ENCODE peak calls at places on chromosomes 6 and 20, in four cellular contexts. O, J, U and Q are unnamed samples.

GRCh38 chr6:166076625-166077024 is 91.0 kb downstream of the TBXT start:
- DNase-seq in U (no peak), J (no peak), O (no peak), Q (no peak)

GRCh38 chr20:47440857-47441773 is 60.6 kb upstream of the NCOA3 start:
- DNase-seq in J (peak; percentile 51), O (no peak), U (no peak), Q (no peak)

GRCh38 chr6:136846046-136846445 is 23.7 kb downstream of the PEX7 start:
- DNase-seq in O (no peak), J (peak; percentile 80), U (no peak), Q (peak; percentile 88)

GRCh38 chr6:17665132-17665531 is 41.6 kb downstream of the NUP153 start:
- DNase-seq in U (no peak), O (no peak), J (no peak), Q (no peak)

GRCh38 chr20:36275441-36276189 is 30.5 kb upstream of the DLGAP4 start:
- DNase-seq in O (no peak), J (no peak), U (no peak), Q (no peak)

GRCh38 chr6:127518710-127519468 is at the start of gene MTCL3:
- DNase-seq in U (no peak), J (peak; percentile 63), O (no peak), Q (peak; percentile 72)

GRCh38 chr6:37433657-37434271 is 743 bp downstream of the CMTR1 start:
- DNase-seq in O (no peak), U (no peak), J (peak; percentile 12), Q (peak; percentile 30)

GRCh38 chr6:11727995-11728961 is 50.3 kb downstream of the ADTRP start:
- DNase-seq in O (no peak), U (no peak), J (no peak), Q (no peak)

GRCh38 chr6:40968620-40969145 is 70.3 kb downstream of the UNC5CL start:
- DNase-seq in O (no peak), U (no peak), J (no peak), Q (no peak)

GRCh38 chr20:23245553-23246128 is 105.0 kb upstream of the NXT1 start:
- DNase-seq in U (peak; percentile 79), O (no peak), J (peak; percentile 33), Q (peak; percentile 75)
- H3K4me3 ChIP-seq in U (no peak overlapping the region), O (no peak overlapping the region), J (no peak overlapping the region), Q (no peak overlapping the region)

GRCh38 chr20:58111340-58112016 is 117.0 kb downstream of the ANKRD60 start:
- DNase-seq in O (no peak), U (no peak), J (no peak), Q (no peak)
- TF ChIP-seq CTCF in O (no peak), U (no peak), J (no peak), Q (no peak)

GRCh38 chr6:32068867-32069266 is 30.7 kb downstream of the CYP21A2 start:
- DNase-seq in U (no peak), O (no peak), J (no peak), Q (no peak)
- H3K4me3 ChIP-seq in U (no peak overlapping the region), O (no peak overlapping the region), J (no peak overlapping the region), Q (no peak overlapping the region)

DNA sequence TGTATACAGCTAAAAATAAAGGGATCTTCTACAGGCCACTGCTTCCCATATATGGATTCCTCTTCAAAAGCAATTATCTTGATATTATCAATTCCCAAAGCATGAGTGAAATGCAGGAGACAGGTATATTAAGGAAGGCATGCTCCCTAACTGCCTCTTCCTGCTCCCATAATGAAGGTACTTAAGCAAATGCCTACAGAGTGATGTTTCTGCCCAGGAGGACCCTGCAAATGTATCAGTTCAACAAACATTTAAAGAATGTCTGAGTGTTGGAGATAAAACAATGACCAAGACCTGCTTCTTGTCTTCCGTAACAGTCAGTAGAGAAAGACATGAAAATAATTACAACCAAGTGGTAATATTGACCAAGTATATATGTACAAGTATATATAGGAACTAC is 4.2 kb downstream of the UBE2J1 start:
- DNase-seq in U (no peak), J (peak; percentile 18), O (no peak), Q (peak; percentile 38)
- TF ChIP-seq CTCF in U (no peak), J (no peak), O (no peak), Q (no peak)

DNA sequence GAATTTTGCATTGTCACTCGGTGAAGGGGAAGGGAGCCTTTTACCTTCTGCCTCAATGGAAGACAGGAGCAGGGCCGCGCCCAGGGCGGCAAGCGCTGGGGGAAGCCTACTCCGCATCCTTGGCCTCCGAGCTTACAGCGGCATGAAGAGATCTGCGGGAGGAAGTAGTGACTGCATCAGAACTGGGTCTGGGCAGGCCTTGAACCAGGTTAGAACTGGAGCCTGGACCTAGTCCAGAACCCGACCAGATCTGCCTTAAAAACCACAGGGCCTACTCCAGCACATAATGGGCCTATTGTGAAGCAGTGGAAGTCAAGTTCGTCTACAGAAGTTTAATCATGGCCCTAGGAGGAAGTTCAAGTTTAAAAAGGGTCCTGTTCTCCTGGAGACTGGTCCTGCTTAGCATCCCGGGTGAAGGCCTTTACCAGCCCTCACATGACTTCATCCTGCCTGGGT is 3.1 kb downstream of the COL12A1 start:
- DNase-seq in U (no peak), J (peak; percentile 46), O (no peak), Q (no peak)
- H3K4me3 ChIP-seq in U (no peak overlapping the region), J (peak overlapping the region; percentile 35), O (no peak overlapping the region), Q (peak overlapping the region; percentile 60)

GRCh38 chr6:31730631-31731086 is 1.6 kb upstream of the DDAH2 start:
- DNase-seq in U (no peak), J (no peak), O (no peak), Q (no peak)

GRCh38 chr6:31729979-31730630 is 1.0 kb upstream of the DDAH2 start:
- DNase-seq in J (peak; percentile 85), O (no peak), U (peak; percentile 88), Q (peak; percentile 88)

GRCh38 chr6:31727717-31728671 is 1.1 kb downstream of the DDAH2 start:
- DNase-seq in J (no peak), O (no peak), U (no peak), Q (no peak)

GRCh38 chr6:31729515-31729978 is 448 bp upstream of the DDAH2 start:
- DNase-seq in J (peak; percentile 79), O (no peak), U (peak; percentile 94), Q (peak; percentile 91)

GRCh38 chr6:31728767-31729514 is at the start of gene DDAH2:
- DNase-seq in J (no peak), O (no peak), U (peak; percentile 59), Q (no peak)
- TF ChIP-seq CTCF in J (no peak), O (peak; percentile 78), U (peak; percentile 70), Q (peak; percentile 52)

DNA sequence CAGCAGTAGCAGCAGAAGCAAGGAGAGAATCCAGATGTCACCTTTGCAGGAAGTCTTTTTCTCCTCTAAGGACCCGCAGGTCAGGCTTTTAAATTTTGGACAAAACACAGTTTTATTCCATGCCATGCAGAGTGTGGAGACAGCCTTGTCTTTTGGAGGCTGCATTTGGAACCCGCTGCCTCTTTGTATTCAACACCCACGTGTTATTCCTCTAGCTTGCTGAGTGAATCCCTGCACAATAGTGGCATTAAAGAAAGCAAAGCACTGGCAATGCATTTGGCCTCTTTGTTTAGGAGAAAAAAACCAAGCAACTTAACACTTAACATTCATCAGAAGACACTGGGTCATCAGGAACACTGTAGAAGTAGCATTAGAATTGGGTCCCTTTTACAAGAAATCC is 43.5 kb downstream of the TFAP2B start:
- DNase-seq in U (no peak), J (no peak), O (no peak), Q (no peak)
- H3K4me3 ChIP-seq in U (no peak overlapping the region), J (no peak overlapping the region), O (no peak overlapping the region), Q (no peak overlapping the region)

DNA sequence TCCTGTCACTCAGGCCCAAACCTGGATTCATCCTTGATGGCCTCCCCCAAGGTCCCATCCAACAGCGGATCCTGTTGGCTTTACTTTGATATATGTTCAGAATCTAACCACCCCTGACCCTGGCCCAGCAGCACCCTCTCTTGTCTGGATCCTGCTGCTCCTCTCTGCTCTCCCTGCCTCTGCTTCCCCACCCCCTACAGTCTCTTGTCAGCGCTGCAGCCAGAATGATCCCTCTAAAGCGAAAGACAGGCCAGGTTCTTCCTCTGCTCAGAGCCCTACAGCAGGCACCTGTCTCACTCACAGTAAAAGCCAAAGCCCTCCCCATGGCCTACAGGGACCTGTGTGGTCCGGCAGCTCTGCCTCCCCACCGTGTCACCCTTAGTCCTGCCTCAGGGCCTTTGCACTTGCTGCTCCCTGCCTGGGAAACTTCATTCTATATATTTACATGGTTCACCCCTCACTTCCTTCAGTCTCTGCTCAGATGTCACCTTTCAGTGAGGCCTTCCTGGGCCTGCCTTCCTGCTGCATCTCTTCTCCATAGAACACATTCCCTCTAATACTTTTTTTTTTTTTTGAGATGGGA is 37.4 kb upstream of the KCNB1 start:
- DNase-seq in U (no peak), J (no peak), O (no peak), Q (no peak)
- TF ChIP-seq CTCF in U (no peak), J (no peak), O (no peak), Q (peak; percentile 12)